ENCODE peak calls at places on chromosomes 7 and 10, in four cellular contexts. N is IMR-90; T is CD8-positive, alpha-beta memory T cell; G is prostate gland. X is an unnamed sample. For H3K27me3, the result is how much of the 10 kb centered on the place peaks cover.

GRCh38 chr10:105023706-105024105 is 382.6 kb downstream of the SORCS3 start:
- DNase-seq in G (no peak), T (no peak), N (no peak), X (no peak)

GRCh38 chr7:108592633-108593277 is 23.1 kb downstream of the DNAJB9 start:
- DNase-seq in T (no peak), N (no peak), G (peak), X (no peak)

GRCh38 chr10:132899054-132899750 is 43.2 kb downstream of the CFAP46 start:
- DNase-seq in G (no peak), T (no peak), N (no peak), X (no peak)

GRCh38 chr10:60986779-60987178 is 42.8 kb upstream of the RHOBTB1 start:
- DNase-seq in G (no peak), N (no peak), T (no peak), X (no peak)

GRCh38 chr7:158394936-158395335 is 192.7 kb downstream of the PTPRN2 start:
- DNase-seq in N (no peak), G (no peak), T (no peak), X (no peak)

GRCh38 chr7:132080467-132080866 is 495.8 kb downstream of the PLXNA4 start:
- DNase-seq in G (no peak), N (no peak), T (no peak), X (no peak)

GRCh38 chr7:55160539-55160938 is 141.7 kb downstream of the EGFR start:
- DNase-seq in T (no peak), N (peak), G (no peak), X (no peak)

GRCh38 chr10:51421853-51422252 is 277.5 kb downstream of the CSTF2T start:
- DNase-seq in G (no peak), T (no peak), N (peak), X (no peak)

GRCh38 chr7:1659696-1660095 is 10.4 kb upstream of the ELFN1 start:
- DNase-seq in T (no peak), G (no peak), N (peak), X (peak)

GRCh38 chr7:61576-62360 is 130.6 kb upstream of the FAM20C start:
- DNase-seq in N (no peak), T (no peak), G (no peak), X (no peak)

DNA sequence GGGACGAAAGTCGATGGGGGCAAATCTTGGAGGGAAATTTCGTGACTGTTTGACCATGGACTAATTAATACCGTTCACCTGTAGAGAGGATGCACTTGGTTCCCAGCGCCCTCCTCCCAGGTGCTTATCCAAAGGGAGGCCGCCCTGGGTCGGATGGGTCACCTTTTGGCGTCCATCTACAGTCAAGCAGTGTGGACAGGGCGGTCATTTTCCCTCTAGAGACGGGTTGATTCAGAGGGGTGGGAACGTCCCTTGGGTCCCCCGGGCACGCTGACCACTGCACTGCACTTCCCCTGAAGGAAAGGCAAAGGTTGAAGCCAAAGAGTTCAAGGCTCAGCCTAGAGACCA is 2.0 kb downstream of the PRR15 start:
- DNase-seq in N (no peak), T (no peak), G (no peak), X (no peak)
- H3K27me3 ChIP-seq in N (under half), T (under half), G (under half), X (under half)

GRCh38 chr7:130909161-130909836 is 175.3 kb upstream of the KLF14 start:
- DNase-seq in G (no peak), T (no peak), N (no peak), X (no peak)
- H3K4me3 ChIP-seq in G (no peak), T (no peak), N (peak), X (no peak)

DNA sequence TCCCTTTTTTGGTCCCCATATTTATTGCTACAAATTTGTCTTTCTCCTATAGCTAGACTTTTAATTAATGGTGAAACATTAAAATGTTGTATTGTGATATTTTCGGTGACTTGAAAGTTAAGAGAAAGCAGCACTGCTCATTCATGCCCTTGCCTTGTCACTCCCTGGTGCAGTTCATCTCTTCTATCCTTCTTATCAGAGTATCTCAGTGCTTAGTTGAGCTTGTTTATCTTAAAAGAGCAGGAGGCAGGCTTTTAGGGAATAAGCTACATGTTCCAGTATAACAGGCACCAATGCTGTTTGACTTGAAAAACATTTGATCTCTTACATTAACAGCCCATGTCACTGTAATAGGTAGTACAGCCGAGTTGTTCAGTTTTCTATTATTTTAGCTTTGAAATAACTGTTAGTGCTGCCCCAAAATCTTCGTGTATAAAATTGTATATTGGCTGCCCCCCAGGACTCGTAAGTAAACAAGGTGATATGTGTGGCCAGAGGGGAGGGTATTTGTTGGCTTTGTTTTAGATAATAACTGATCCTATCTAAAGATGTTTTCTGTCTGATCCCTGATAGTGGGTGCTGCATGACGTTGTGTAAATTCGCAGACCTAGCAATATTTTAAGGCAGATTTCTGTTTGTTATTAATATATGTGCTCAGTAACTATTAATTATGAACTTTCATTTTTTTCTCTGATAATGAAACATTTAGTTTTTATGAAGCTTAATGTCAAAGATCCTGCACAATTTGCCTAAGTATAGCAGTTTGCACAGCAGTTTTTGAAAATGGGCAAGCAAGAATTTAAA is 96.5 kb downstream of the BTRC start:
- DNase-seq in T (no peak), N (no peak), G (no peak), X (no peak)
- H3K27me3 ChIP-seq in T (under half), N (under half), G (under half), X (under half)

GRCh38 chr7:111148134-111148533 is 57.2 kb downstream of the LRRN3 start:
- DNase-seq in G (no peak), T (no peak), N (no peak), X (no peak)
- H3K4me3 ChIP-seq in G (no peak), T (no peak), N (no peak), X (no peak)

X was measured in bronchial epithelial cell.